ENCODE peak calls at places on chromosomes 2 and 18, in four cellular contexts. S is osteoblast, P is H9, N is HCT116. O is an unnamed sample.

GRCh38 chr2:144834954-144835633 is 315.2 kb upstream of the ZEB2 start:
- DNase-seq in S (no peak), P (no peak), N (no peak), O (peak)

GRCh38 chr2:102094917-102095316 is 47.6 kb upstream of the IL1R1 start:
- DNase-seq in S (peak), P (no peak), N (peak), O (peak)

GRCh38 chr18:76981388-76981968 is 151.1 kb downstream of the MBP start:
- DNase-seq in S (no peak), P (peak), N (no peak), O (no peak)

GRCh38 chr2:217996345-217996744 is 6.5 kb downstream of the TNS1 start:
- DNase-seq in S (peak), P (no peak), N (no peak), O (peak)

GRCh38 chr2:73823916-73824523 is 4.7 kb upstream of the STAMBP start:
- DNase-seq in S (no peak), P (no peak), N (peak), O (peak)

GRCh38 chr2:103734911-103735310 is 973.1 kb downstream of the TMEM182 start:
- DNase-seq in S (no peak), P (peak), N (no peak), O (no peak)

GRCh38 chr2:128315829-128316776 is 2.6 kb downstream of the HS6ST1 start:
- DNase-seq in S (peak), P (no peak), N (no peak), O (peak)

GRCh38 chr2:5094192-5094591 is 598.0 kb upstream of the SOX11 start:
- DNase-seq in S (no peak), P (no peak), N (no peak), O (no peak)

GRCh38 chr2:209380278-209380677 is 43.6 kb upstream of the MAP2 start:
- DNase-seq in S (no peak), P (no peak), N (no peak), O (no peak)

GRCh38 chr2:31397099-31397498 is 17.4 kb downstream of the XDH start:
- DNase-seq in S (no peak), P (no peak), N (no peak), O (no peak)

DNA sequence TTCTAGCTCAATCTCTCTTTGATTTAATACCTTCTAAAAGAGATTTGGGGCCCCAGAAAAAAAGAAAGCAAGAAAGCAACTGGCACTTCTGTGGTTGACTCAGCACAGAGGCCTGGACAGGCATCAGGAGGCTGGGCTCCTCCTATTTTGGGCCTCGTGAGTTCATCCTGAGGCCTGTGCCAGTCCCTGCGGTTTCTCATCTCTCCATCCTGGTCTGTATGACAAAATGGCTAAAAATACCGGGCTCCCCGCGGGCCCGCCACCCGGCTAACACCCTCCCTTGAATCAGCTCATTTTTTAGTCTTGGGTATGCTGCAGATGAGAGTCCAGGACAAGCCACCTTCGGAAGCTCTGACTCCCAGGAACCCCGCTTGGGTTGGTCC is 62.3 kb upstream of the YWHAQ start:
- DNase-seq in S (peak), P (no peak), N (no peak), O (peak)
- H2AFZ ChIP-seq in S (peak), P (no peak), N (peak), O (no peak)

GRCh38 chr18:69874058-69874457 is 73.6 kb downstream of the CD226 start:
- DNase-seq in S (no peak), P (no peak), N (no peak), O (peak)
- H2AFZ ChIP-seq in S (peak), P (no peak), N (no peak), O (no peak)

GRCh38 chr2:23941644-23942043 is 1.4 kb downstream of the UBXN2A start:
- DNase-seq in S (no peak), P (no peak), N (no peak), O (no peak)

GRCh38 chr2:23947350-23947749 is 7.1 kb downstream of the UBXN2A start:
- DNase-seq in S (no peak), P (no peak), N (no peak), O (no peak)

GRCh38 chr2:23943666-23944065 is 3.4 kb downstream of the UBXN2A start:
- DNase-seq in S (no peak), P (no peak), N (no peak), O (no peak)

GRCh38 chr2:23940976-23941605 is 828 bp downstream of the UBXN2A start:
- DNase-seq in S (peak), P (no peak), N (no peak), O (peak)

DNA sequence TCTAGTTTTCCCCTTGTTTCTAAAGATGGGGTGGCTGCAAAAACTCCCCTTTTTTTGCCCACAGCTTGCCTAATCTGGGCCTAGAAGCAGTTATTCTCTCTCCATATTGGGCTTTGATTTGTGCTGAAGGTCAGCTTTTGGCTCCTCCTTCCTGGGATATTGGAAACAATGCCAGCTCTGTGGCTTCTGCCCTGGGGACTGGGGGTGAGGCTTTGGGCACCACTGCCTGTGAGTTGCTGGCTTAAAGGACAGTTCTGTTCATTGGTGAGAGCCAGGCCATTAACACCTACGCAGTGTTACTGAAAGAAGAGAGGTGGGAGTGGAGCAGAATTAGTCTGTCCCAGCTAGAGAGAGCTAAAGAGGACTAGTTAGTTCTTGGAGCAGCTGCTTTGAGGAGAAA is 4.3 kb downstream of the UBXN2A start:
- DNase-seq in S (no peak), P (no peak), N (no peak), O (no peak)
- H2AFZ ChIP-seq in S (no peak), P (no peak), N (no peak), O (no peak)

DNA sequence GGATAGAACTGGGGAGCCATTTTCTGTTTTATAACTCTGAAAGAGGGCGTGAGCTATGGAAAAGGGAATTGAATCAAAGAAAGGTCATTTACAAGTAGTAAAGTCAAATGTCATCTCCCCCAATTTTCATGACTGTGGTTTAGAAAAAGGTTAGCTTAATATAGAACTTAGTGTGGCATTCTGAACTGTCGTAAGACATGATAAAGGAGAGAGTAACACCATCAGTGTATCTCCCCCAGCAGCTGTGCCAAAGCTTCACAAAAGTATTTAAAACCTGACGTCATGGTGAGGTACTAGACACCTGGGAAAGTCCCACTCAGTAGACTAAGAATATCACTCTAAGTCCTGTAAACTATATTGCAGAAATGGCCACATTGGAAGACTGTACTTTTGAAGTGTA is 5.8 kb upstream of the IKZF2 start:
- DNase-seq in S (no peak), P (no peak), N (no peak), O (no peak)
- H2AFZ ChIP-seq in S (no peak), P (no peak), N (no peak), O (no peak)

GRCh38 chr18:40752336-40752735 is 1202.7 kb upstream of the PIK3C3 start:
- DNase-seq in S (no peak), P (no peak), N (no peak), O (no peak)
- H2AFZ ChIP-seq in S (no peak), P (no peak), N (no peak), O (no peak)

DNA sequence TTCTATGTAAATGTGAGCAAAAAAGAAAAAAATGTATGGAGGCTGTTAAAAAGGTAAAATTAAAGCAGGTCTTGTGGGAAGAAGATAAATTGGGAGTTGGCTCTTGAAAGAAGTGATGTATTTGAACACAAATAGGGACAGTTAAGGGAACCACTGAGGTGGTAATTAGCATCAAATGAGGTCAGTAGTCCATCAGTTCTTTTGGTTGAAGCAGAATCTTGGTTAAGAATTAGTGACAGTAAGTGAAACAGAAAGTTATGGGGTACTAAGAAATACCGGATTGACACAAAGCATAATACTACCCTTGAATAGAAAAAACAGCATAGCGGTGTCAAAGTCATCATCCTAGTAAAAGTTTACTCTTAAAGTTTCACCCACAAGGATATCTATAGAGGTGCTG is 352.6 kb upstream of the VRK2 start:
- DNase-seq in S (no peak), P (no peak), N (no peak), O (no peak)
- H2AFZ ChIP-seq in S (no peak), P (no peak), N (no peak), O (no peak)

O was measured in astrocyte.